ENCODE peak calls at places on chromosomes 12 and 14, in nine cellular contexts. O is LNCaP clone FGC; Q is endothelial cell of umbilical vein; N is stimulated activated CD4-positive, alpha-beta T cell treated with anti-CD3 and anti-CD28 coated beads, Interleukin-2, amount 100 ng/mL, for 48 hours; M is GM13976; J is suprapubic skin; X is NCI-H1092; G is HL-60; A is ascending aorta. U is an unnamed sample.

GRCh38 chr14:69491226-69491625 is 6.7 kb downstream of the PLEKHD1 start:
- DNase-seq in O (no peak), Q (no peak), N (no peak), M (no peak), J (no peak), X (no peak), G (no peak), A (no peak), U (no peak)

GRCh38 chr12:9365296-9365695 is 157.1 kb upstream of the PZP start:
- DNase-seq in O (no peak), Q (no peak), N (no peak), M (no peak), J (no peak), X (no peak), G (peak), A (no peak), U (no peak)

GRCh38 chr12:86948851-86949250 is 692.7 kb upstream of the MGAT4C start:
- DNase-seq in O (no peak), Q (no peak), N (no peak), M (no peak), J (no peak), X (no peak), G (no peak), A (no peak), U (no peak)

GRCh38 chr14:64040044-64040443 is 187.2 kb downstream of the SYNE2 start:
- DNase-seq in O (no peak), Q (peak), N (no peak), M (no peak), J (no peak), X (no peak), G (no peak), A (no peak), U (no peak)

GRCh38 chr14:100384819-100385813 is 62.0 kb downstream of the SLC25A47 start:
- DNase-seq in O (no peak), Q (peak), N (no peak), M (no peak), J (no peak), X (no peak), G (peak), A (no peak), U (no peak)

GRCh38 chr12:130222519-130223255 is 60.4 kb downstream of the FZD10 start:
- DNase-seq in O (no peak), Q (no peak), N (no peak), M (no peak), J (no peak), X (no peak), G (no peak), A (no peak), U (peak)

GRCh38 chr14:25003537-25003936 is 46.4 kb downstream of the STXBP6 start:
- DNase-seq in O (no peak), Q (no peak), N (no peak), M (no peak), J (no peak), X (no peak), G (no peak), A (no peak), U (no peak)

GRCh38 chr14:104112113-104112505 is 26.3 kb upstream of the KIF26A start:
- DNase-seq in O (no peak), Q (no peak), N (no peak), M (no peak), J (peak), X (no peak), G (no peak), A (peak), U (no peak)

GRCh38 chr14:93337143-93337753 is 4.4 kb upstream of the BTBD7 start:
- DNase-seq in O (no peak), Q (no peak), N (no peak), M (no peak), J (no peak), X (no peak), G (no peak), A (no peak), U (no peak)

GRCh38 chr12:2805146-2805525 is 7.3 kb upstream of the ITFG2 start:
- DNase-seq in O (no peak), Q (no peak), N (no peak), M (no peak), J (no peak), X (no peak), G (no peak), A (no peak), U (no peak)

GRCh38 chr12:71710276-71711125 is 24.6 kb downstream of the TMEM19 start:
- DNase-seq in O (no peak), Q (peak), N (no peak), M (no peak), J (no peak), X (no peak), G (no peak), A (no peak), U (no peak)

U was measured in coronary artery.